ENCODE peak calls at places on chromosomes 12 and 14, in eight cellular contexts. F is germinal center; R is stomach; T is activated effector memory CD4-positive, alpha-beta T cell treated with anti-CD3 and anti-CD28 coated beads, Interleukin-2, amount 50 U/mL, for 16 hours; D is HT1080; C is posterior vena cava; B is foreskin fibroblast; E is frontal cortex. A is an unnamed sample.

GRCh38 chr14:51056431-51056830 is 38.5 kb downstream of the TRIM9 start:
- DNase-seq in B (no peak), T (no peak), R (no peak), D (no peak), E (no peak), C (no peak), F (no peak), A (no peak)

GRCh38 chr14:22883191-22883976 is at the start of gene REM2:
- DNase-seq in F (no peak), T (no peak), C (no peak), E (no peak), D (no peak), B (no peak), R (no peak), A (no peak)

GRCh38 chr14:23415821-23416480 is 7.9 kb upstream of the MYH6 start:
- DNase-seq in D (no peak), F (no peak), B (no peak), R (no peak), C (no peak), E (no peak), T (no peak), A (no peak)

GRCh38 chr12:106586535-106586802 is 3.7 kb downstream of the RFX4 start:
- DNase-seq in F (no peak), R (no peak), E (no peak), B (no peak), T (no peak), C (no peak), D (no peak), A (no peak)

GRCh38 chr14:58085877-58086276 is 66.1 kb downstream of the ARMH4 start:
- DNase-seq in E (no peak), T (no peak), B (no peak), R (no peak), D (no peak), F (no peak), C (no peak), A (no peak)

GRCh38 chr12:14394317-14395058 is 29.0 kb downstream of the ATF7IP start:
- DNase-seq in R (peak), E (peak), B (peak), D (peak), F (peak), T (peak), C (no peak), A (peak)

GRCh38 chr14:90276627-90277367 is 20.4 kb downstream of the PSMC1 start:
- DNase-seq in R (no peak), F (no peak), T (no peak), C (no peak), B (peak), D (no peak), E (no peak), A (no peak)

GRCh38 chr12:109818253-109818652 is 14.9 kb downstream of the TRPV4 start:
- DNase-seq in B (no peak), R (no peak), F (no peak), D (no peak), E (no peak), T (no peak), C (no peak), A (no peak)

GRCh38 chr14:34665785-34666425 is 36.0 kb upstream of the SNX6 start:
- DNase-seq in D (peak), T (no peak), B (peak), E (no peak), R (no peak), C (no peak), F (no peak), A (no peak)

GRCh38 chr14:51657762-51658161 is 6.1 kb downstream of the FRMD6 start:
- DNase-seq in R (no peak), E (no peak), T (no peak), C (no peak), F (no peak), D (peak), B (peak), A (no peak)

GRCh38 chr12:98420403-98420800 is 95.0 kb upstream of the TMPO start:
- DNase-seq in B (no peak), D (no peak), T (no peak), E (no peak), F (no peak), R (no peak), C (no peak), A (no peak)

GRCh38 chr14:69046468-69046867 is 67.4 kb upstream of the ACTN1 start:
- DNase-seq in R (peak), B (peak), F (no peak), E (no peak), D (no peak), T (no peak), C (peak), A (no peak)

GRCh38 chr12:130167537-130167936 is 5.3 kb downstream of the FZD10 start:
- DNase-seq in F (no peak), E (no peak), R (no peak), D (no peak), B (no peak), T (no peak), C (no peak), A (no peak)

GRCh38 chr12:109912790-109913189 is 12.7 kb downstream of the TCHP start:
- DNase-seq in E (no peak), B (peak), R (no peak), T (no peak), F (no peak), C (no peak), D (no peak), A (no peak)

GRCh38 chr12:131372706-131373195 is 338.1 kb upstream of the SFSWAP start:
- DNase-seq in D (no peak), T (no peak), B (no peak), C (no peak), F (no peak), E (no peak), R (no peak), A (no peak)

GRCh38 chr12:65649126-65649525 is 175.2 kb upstream of the HMGA2 start:
- DNase-seq in F (no peak), E (peak), B (peak), D (peak), T (no peak), C (no peak), R (no peak), A (peak)

GRCh38 chr12:13941258-13942249 is 39.8 kb downstream of the GRIN2B start:
- DNase-seq in F (peak), D (peak), R (peak), C (no peak), E (peak), T (no peak), B (no peak), A (peak)

GRCh38 chr14:104291123-104292000 is 153.0 kb downstream of the KIF26A start:
- DNase-seq in R (no peak), C (peak), E (no peak), D (no peak), F (no peak), T (peak), B (no peak), A (no peak)

GRCh38 chr14:104086210-104086660 is 735 bp downstream of the ASPG start:
- DNase-seq in R (no peak), T (peak), F (no peak), C (peak), B (no peak), E (no peak), D (no peak), A (no peak)

GRCh38 chr12:24398605-24399004 is 449.1 kb upstream of the SOX5 start:
- DNase-seq in T (no peak), B (no peak), E (no peak), R (no peak), C (no peak), D (peak), F (peak), A (no peak)

GRCh38 chr12:106064622-106065021 is 74.1 kb downstream of the NUAK1 start:
- DNase-seq in D (no peak), E (no peak), R (no peak), F (no peak), C (no peak), T (no peak), B (no peak), A (no peak)

GRCh38 chr14:99724196-99724891 is 40.2 kb downstream of the CYP46A1 start:
- DNase-seq in B (no peak), C (peak), D (peak), E (no peak), T (peak), F (no peak), R (no peak), A (no peak)

GRCh38 chr14:104405566-104406226 is 173.9 kb upstream of the C14orf180 start:
- DNase-seq in C (peak), D (no peak), B (no peak), F (no peak), E (no peak), T (no peak), R (no peak), A (no peak)

GRCh38 chr14:33578461-33579216 is 372.2 kb downstream of the EGLN3 start:
- DNase-seq in E (no peak), T (no peak), B (no peak), D (no peak), C (no peak), F (no peak), R (no peak), A (no peak)

GRCh38 chr14:71206123-71206522 is 298.9 kb downstream of the PCNX1 start:
- DNase-seq in B (no peak), D (peak), F (no peak), R (no peak), T (no peak), E (no peak), C (no peak), A (no peak)

GRCh38 chr12:15982471-15982870 is 71.3 kb downstream of the DERA start:
- DNase-seq in D (peak), F (peak), B (peak), E (peak), R (no peak), T (no peak), C (no peak), A (peak)

GRCh38 chr14:72017290-72017689 is 85.1 kb downstream of the RGS6 start:
- DNase-seq in R (no peak), C (no peak), F (no peak), E (no peak), D (no peak), T (no peak), B (no peak), A (no peak)

GRCh38 chr12:12626471-12626870 is 14.8 kb downstream of the CREBL2 start:
- DNase-seq in C (no peak), B (peak), E (no peak), D (no peak), T (no peak), F (no peak), R (no peak), A (no peak)

GRCh38 chr14:72070458-72070857 is 138.2 kb downstream of the RGS6 start:
- DNase-seq in T (no peak), C (no peak), D (no peak), R (no peak), F (no peak), B (no peak), E (no peak), A (no peak)